ENCODE peak calls at places on chromosomes 6 and 20, in six cellular contexts. V is astrocyte of the spinal cord, U is heart right ventricle, G is AG09309, L is breast epithelium, B is lower leg skin. D is an unnamed sample.
A peak's percentile ranks its signal among the peaks of the same experiment; 100 is the strongest.

GRCh38 chr20:59120491-59120890 is 43.1 kb upstream of the ZNF831 start:
- DNase-seq in B (no peak), V (no peak), G (no peak), L (no peak), U (no peak), D (no peak)

GRCh38 chr20:47164076-47164634 is 192.3 kb downstream of the ZMYND8 start:
- DNase-seq in L (no peak), V (no peak), B (no peak), G (no peak), U (no peak), D (no peak)

GRCh38 chr20:63692436-63693078 is 3.9 kb upstream of the TNFRSF6B start:
- DNase-seq in U (no peak), B (no peak), G (no peak), V (no peak), L (no peak), D (no peak)

GRCh38 chr6:47787620-47788497 is 6.0 kb downstream of the OPN5 start:
- DNase-seq in V (peak; percentile 63), G (peak; percentile 10), U (peak; percentile 29), L (peak; percentile 50), B (peak; percentile 87), D (no peak)

GRCh38 chr20:52190437-52191131 is 995 bp downstream of the ZFP64 start:
- DNase-seq in G (no peak), L (no peak), V (peak; percentile 32), B (peak; percentile 88), U (peak; percentile 13), D (no peak)

GRCh38 chr20:49400904-49401303 is 81.6 kb downstream of the KCNB1 start:
- DNase-seq in B (no peak), L (no peak), U (peak; percentile 54), V (peak; percentile 72), G (no peak), D (no peak)

GRCh38 chr6:108114861-108115597 is 40.5 kb upstream of the OSTM1 start:
- DNase-seq in B (peak; percentile 92), L (no peak), G (no peak), U (peak; percentile 60), V (peak; percentile 69), D (no peak)

GRCh38 chr6:29763491-29764289 is 40.5 kb downstream of the HLA-F start:
- DNase-seq in G (peak; percentile 52), V (peak; percentile 69), L (no peak), B (no peak), U (no peak), D (peak; percentile 70)

GRCh38 chr6:169454204-169454871 is 200.7 kb upstream of the THBS2 start:
- DNase-seq in U (no peak), G (peak; percentile 57), L (peak; percentile 46), B (peak; percentile 94), V (peak; percentile 57), D (no peak)

GRCh38 chr6:128558924-128559323 is 38.5 kb upstream of the PTPRK start:
- DNase-seq in L (no peak), V (no peak), U (no peak), G (no peak), B (no peak), D (no peak)

GRCh38 chr6:128557086-128557485 is 36.7 kb upstream of the PTPRK start:
- DNase-seq in B (no peak), G (no peak), U (no peak), V (no peak), L (no peak), D (no peak)

GRCh38 chr6:128558021-128558420 is 37.6 kb upstream of the PTPRK start:
- DNase-seq in V (no peak), G (no peak), B (no peak), U (no peak), L (no peak), D (no peak)

DNA sequence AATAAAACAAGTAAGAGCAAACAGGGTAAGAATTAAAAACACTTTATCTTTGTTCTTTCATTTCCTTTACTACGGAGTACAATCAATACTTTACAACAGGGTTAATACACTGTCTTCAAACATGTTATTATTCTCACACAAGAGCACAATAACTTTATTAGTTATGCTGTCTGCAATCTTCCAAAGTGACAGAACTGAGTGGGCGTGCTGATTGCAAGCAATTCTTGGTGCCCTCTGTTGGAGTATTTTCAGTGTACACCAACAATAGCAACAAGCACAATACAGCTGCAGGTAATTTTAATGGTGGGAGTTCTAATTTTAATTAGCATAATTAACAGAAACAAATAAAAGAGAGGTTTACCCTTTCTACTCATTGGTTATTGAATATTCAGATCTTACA is 33.9 kb upstream of the PTPRK start:
- DNase-seq in V (peak; percentile 14), L (no peak), G (no peak), B (no peak), U (peak; percentile 12), D (no peak)
- TF ChIP-seq CTCF in V (peak; percentile 26), L (no peak), G (peak; percentile 23), B (no peak), U (peak; percentile 53), D (peak; percentile 47)

GRCh38 chr6:132219901-132220300 is 181.4 kb downstream of the MOXD1 start:
- DNase-seq in V (no peak), U (no peak), B (no peak), L (no peak), G (no peak), D (no peak)

GRCh38 chr6:132220800-132221199 is 180.5 kb downstream of the MOXD1 start:
- DNase-seq in L (no peak), U (no peak), B (no peak), V (no peak), G (peak; percentile 25), D (no peak)

GRCh38 chr6:132214716-132215115 is 186.6 kb downstream of the MOXD1 start:
- DNase-seq in G (no peak), L (no peak), B (no peak), U (no peak), V (no peak), D (no peak)

GRCh38 chr6:132215805-132216204 is 185.5 kb downstream of the MOXD1 start:
- DNase-seq in V (no peak), G (no peak), L (no peak), U (no peak), B (no peak), D (no peak)

DNA sequence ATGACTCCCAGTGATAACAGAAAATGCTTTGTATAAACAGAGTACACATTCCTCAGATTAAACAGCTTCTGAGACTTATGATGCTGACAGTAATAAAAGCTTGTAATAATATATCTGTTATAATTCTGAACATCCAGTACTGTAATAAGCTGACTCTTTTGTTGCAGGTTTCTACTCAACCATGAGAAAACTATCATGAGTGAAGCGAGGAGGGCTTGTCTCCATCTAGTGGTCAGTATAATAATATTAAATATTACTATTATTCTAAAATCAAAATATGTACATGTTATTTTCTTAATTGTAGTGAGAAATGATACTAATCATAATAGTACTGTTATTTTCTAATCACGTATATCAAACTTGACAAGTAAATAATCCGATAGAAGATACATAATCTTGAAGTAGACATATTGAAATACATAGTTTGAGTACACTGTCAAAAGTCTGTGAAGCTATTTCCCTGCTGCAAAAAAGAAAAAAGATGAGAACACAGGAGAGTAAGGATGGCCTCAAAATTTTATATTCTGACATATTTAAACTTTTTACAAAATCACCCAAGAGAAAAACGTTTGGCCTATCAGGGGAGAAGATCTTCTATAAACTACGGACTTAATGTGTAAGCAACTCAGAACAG is 183.1 kb downstream of the MOXD1 start:
- DNase-seq in V (peak; percentile 69), B (no peak), L (no peak), G (no peak), U (no peak), D (no peak)
- TF ChIP-seq CTCF in V (peak; percentile 44), B (no peak), L (peak; percentile 44), G (peak; percentile 50), U (peak; percentile 46), D (peak; percentile 68)

DNA sequence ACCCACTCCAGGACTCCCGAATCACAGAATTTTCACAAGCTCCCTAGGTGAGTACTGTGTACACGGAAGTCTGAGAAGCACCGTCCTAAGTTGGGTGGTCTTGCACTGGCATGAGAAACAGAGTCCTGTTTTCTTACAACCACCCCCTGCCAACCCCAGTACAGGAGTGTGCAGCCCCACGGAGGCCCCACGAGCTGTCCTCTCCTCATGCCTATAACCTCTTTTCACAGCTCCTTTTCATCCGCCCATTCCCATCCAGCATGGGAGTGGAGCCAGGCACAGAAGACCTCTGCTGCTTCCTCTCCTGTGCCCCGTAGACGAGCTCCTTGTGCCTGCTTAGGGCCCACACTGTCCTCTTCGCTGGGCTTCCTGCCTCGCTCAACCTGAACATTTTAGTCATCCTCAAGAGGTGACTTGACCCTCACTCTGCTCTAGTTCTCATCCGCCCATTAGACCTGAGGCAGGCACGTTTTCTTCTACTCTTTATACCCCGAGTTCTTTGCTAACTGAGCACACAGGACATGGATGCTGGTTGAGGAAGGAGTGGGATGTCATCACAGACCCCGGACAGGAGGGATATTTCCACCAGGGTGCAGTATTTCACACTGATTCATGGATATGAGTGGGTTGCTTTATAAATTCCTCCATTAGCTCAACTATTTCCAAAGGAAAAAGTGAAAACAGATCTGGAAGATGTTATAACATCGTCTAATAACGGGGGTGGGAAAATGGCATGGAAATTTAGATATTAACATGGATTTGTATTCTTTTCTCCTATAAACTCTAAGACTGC is 160.5 kb downstream of the TTLL2 start:
- DNase-seq in U (peak; percentile 65), L (no peak), V (peak; percentile 32), G (no peak), B (no peak), D (no peak)
- TF ChIP-seq CTCF in U (peak; percentile 69), L (peak; percentile 39), V (peak; percentile 47), G (no peak), B (no peak), D (peak; percentile 72)

GRCh38 chr6:16539086-16539931 is 222.0 kb downstream of the ATXN1 start:
- DNase-seq in V (no peak), G (no peak), B (no peak), U (no peak), L (no peak), D (no peak)

GRCh38 chr6:16544521-16544920 is 216.7 kb downstream of the ATXN1 start:
- DNase-seq in U (peak; percentile 19), L (no peak), V (no peak), G (no peak), B (no peak), D (no peak)

GRCh38 chr6:16544006-16544405 is 217.3 kb downstream of the ATXN1 start:
- DNase-seq in U (peak; percentile 85), V (peak; percentile 21), G (peak; percentile 43), B (no peak), L (no peak), D (no peak)

GRCh38 chr6:16543491-16543890 is 217.8 kb downstream of the ATXN1 start:
- DNase-seq in U (no peak), B (no peak), G (no peak), V (no peak), L (no peak), D (no peak)

DNA sequence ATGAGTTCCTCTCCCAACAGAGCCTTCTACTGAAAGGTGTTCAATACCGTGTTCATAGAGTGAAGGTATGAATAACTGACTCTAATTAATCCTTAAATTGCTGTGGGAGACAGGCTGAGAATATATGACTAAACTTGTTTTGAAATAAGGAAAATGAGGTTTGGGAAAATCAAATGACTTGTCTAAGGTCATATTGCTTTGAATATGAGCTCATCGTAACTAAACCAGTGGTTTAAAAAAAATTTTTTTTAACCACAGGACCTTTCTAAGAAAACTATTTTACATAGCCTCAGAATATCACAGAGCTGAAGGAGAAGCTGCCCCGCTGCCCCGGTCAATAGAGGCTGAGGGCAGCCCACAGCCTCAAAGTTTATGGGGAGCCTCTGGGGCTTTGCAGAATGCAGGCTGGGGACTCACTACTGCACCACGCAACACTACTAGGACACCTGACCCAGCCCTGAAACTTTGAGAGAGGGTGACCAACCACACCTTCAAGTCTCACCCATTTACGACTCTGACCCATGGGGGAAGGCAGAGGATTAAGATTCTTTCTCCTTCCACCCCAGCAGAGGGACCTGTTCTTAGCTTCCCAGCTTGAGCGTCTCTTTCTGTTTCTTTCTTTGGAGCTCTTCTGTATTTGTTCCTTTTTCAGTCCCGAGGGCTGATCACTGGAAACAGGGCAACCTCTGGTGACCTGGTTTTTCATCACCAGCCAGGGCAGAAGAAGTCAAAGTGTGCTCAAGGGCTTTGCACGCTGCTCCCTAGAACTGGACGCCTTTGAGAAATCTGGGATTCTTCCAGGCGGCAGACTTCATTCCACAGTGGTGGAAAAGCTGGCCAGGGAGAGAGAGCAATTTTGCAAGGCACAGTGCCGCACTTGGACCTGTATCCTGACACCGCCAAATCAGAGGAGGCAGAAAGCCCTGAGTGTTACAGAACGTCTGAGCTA is 220.2 kb downstream of the ATXN1 start:
- DNase-seq in V (no peak), L (no peak), U (peak; percentile 29), G (no peak), B (no peak), D (no peak)
- TF ChIP-seq CTCF in V (peak; percentile 8), L (no peak), U (peak; percentile 36), G (peak; percentile 4), B (no peak), D (no peak)

D was measured in osteocyte.